ENCODE peak calls at places on chromosomes 16 and 17, in eight cellular contexts. One of them, this sample, is unnamed.

GRCh38 chr16:11708421-11708820 is 34.2 kb downstream of the TXNDC11 start:
- DNase-seq in neuronal stem cell: no peak
- DNase-seq in uterus: no peak
- DNase-seq in kidney epithelial cell: no peak
- DNase-seq in fibroblast of lung: peak; percentile 7
- DNase-seq in IMR-90: peak; percentile 66
- DNase-seq in pancreas: no peak
- DNase-seq in small intestine: no peak
- DNase-seq in this sample: no peak

GRCh38 chr16:88196471-88197400 is 186.0 kb upstream of the ZNF469 start:
- DNase-seq in IMR-90: no peak
- DNase-seq in kidney epithelial cell: no peak
- DNase-seq in pancreas: no peak
- DNase-seq in neuronal stem cell: no peak
- DNase-seq in fibroblast of lung: no peak
- DNase-seq in uterus: no peak
- DNase-seq in small intestine: no peak
- DNase-seq in this sample: no peak

GRCh38 chr17:31696703-31697325 is 162.2 kb downstream of the COPRS start:
- DNase-seq in fibroblast of lung: no peak
- DNase-seq in small intestine: no peak
- DNase-seq in pancreas: no peak
- DNase-seq in uterus: no peak
- DNase-seq in IMR-90: no peak
- DNase-seq in kidney epithelial cell: no peak
- DNase-seq in neuronal stem cell: no peak
- DNase-seq in this sample: no peak

GRCh38 chr16:80718480-80719220 is 85.7 kb downstream of the CDYL2 start:
- DNase-seq in small intestine: peak; percentile 42
- DNase-seq in neuronal stem cell: no peak
- DNase-seq in uterus: no peak
- DNase-seq in IMR-90: peak; percentile 22
- DNase-seq in kidney epithelial cell: peak; percentile 34
- DNase-seq in fibroblast of lung: no peak
- DNase-seq in pancreas: peak; percentile 68
- DNase-seq in this sample: no peak

GRCh38 chr17:44552361-44552760 is 4.9 kb upstream of the FZD2 start:
- DNase-seq in uterus: no peak
- DNase-seq in IMR-90: no peak
- DNase-seq in small intestine: peak; percentile 92
- DNase-seq in neuronal stem cell: no peak
- DNase-seq in kidney epithelial cell: no peak
- DNase-seq in pancreas: no peak
- DNase-seq in fibroblast of lung: peak; percentile 62
- DNase-seq in this sample: no peak

GRCh38 chr17:64689106-64689505 is 27.0 kb upstream of the SMURF2 start:
- DNase-seq in fibroblast of lung: no peak
- DNase-seq in pancreas: peak; percentile 47
- DNase-seq in uterus: no peak
- DNase-seq in IMR-90: no peak
- DNase-seq in neuronal stem cell: no peak
- DNase-seq in kidney epithelial cell: no peak
- DNase-seq in small intestine: no peak
- DNase-seq in this sample: no peak

GRCh38 chr17:35238817-35239216 is 4.1 kb upstream of the SLFN5 start:
- DNase-seq in IMR-90: peak; percentile 78
- DNase-seq in fibroblast of lung: peak; percentile 28
- DNase-seq in pancreas: no peak
- DNase-seq in uterus: no peak
- DNase-seq in neuronal stem cell: no peak
- DNase-seq in kidney epithelial cell: no peak
- DNase-seq in small intestine: no peak
- DNase-seq in this sample: no peak

GRCh38 chr16:70481929-70482536 is 27.6 kb downstream of the FCSK start:
- DNase-seq in IMR-90: peak; percentile 57
- DNase-seq in uterus: no peak
- DNase-seq in neuronal stem cell: no peak
- DNase-seq in fibroblast of lung: no peak
- DNase-seq in small intestine: no peak
- DNase-seq in pancreas: no peak
- DNase-seq in kidney epithelial cell: no peak
- DNase-seq in this sample: no peak

GRCh38 chr17:50266384-50267073 is 7.7 kb upstream of the TMEM92 start:
- DNase-seq in pancreas: peak; percentile 61
- DNase-seq in uterus: peak; percentile 80
- DNase-seq in kidney epithelial cell: no peak
- DNase-seq in neuronal stem cell: no peak
- DNase-seq in fibroblast of lung: peak; percentile 85
- DNase-seq in small intestine: no peak
- DNase-seq in IMR-90: peak; percentile 88
- DNase-seq in this sample: no peak

GRCh38 chr17:66644311-66644710 is 190.6 kb upstream of the CACNG5 start:
- DNase-seq in fibroblast of lung: no peak
- DNase-seq in uterus: no peak
- DNase-seq in pancreas: no peak
- DNase-seq in neuronal stem cell: no peak
- DNase-seq in small intestine: no peak
- DNase-seq in kidney epithelial cell: no peak
- DNase-seq in IMR-90: peak; percentile 63
- DNase-seq in this sample: no peak

GRCh38 chr16:19130385-19130784 is 16.6 kb downstream of the ITPRIPL2 start:
- DNase-seq in kidney epithelial cell: no peak
- DNase-seq in IMR-90: no peak
- DNase-seq in uterus: no peak
- DNase-seq in pancreas: no peak
- DNase-seq in fibroblast of lung: no peak
- DNase-seq in small intestine: no peak
- DNase-seq in neuronal stem cell: no peak
- DNase-seq in this sample: no peak

GRCh38 chr17:50767030-50767429 is 288 bp downstream of the ANKRD40CL start:
- DNase-seq in pancreas: no peak
- DNase-seq in uterus: no peak
- DNase-seq in IMR-90: no peak
- DNase-seq in neuronal stem cell: no peak
- DNase-seq in fibroblast of lung: no peak
- DNase-seq in small intestine: no peak
- DNase-seq in kidney epithelial cell: no peak
- DNase-seq in this sample: no peak

GRCh38 chr17:21166599-21167265 is 40.0 kb downstream of the DHRS7B start:
- DNase-seq in small intestine: no peak
- DNase-seq in fibroblast of lung: peak; percentile 70
- DNase-seq in kidney epithelial cell: no peak
- DNase-seq in pancreas: no peak
- DNase-seq in uterus: no peak
- DNase-seq in IMR-90: peak; percentile 11
- DNase-seq in neuronal stem cell: no peak
- DNase-seq in this sample: no peak

GRCh38 chr16:27222499-27223225 is 19.3 kb downstream of the KDM8 start:
- DNase-seq in neuronal stem cell: no peak
- DNase-seq in fibroblast of lung: peak; percentile 80
- DNase-seq in pancreas: peak; percentile 57
- DNase-seq in IMR-90: peak; percentile 45
- DNase-seq in kidney epithelial cell: no peak
- DNase-seq in small intestine: peak; percentile 36
- DNase-seq in uterus: peak; percentile 70
- DNase-seq in this sample: no peak

GRCh38 chr17:35726609-35727460 is 4.6 kb upstream of the RASL10B start:
- DNase-seq in pancreas: peak; percentile 63
- DNase-seq in neuronal stem cell: no peak
- DNase-seq in IMR-90: peak; percentile 88
- DNase-seq in uterus: peak; percentile 34
- DNase-seq in fibroblast of lung: peak; percentile 93
- DNase-seq in small intestine: peak; percentile 58
- DNase-seq in kidney epithelial cell: peak; percentile 41
- DNase-seq in this sample: peak; percentile 76

GRCh38 chr17:63446981-63447687 is 1.0 kb upstream of the CYB561 start:
- DNase-seq in pancreas: peak; percentile 51
- DNase-seq in uterus: no peak
- DNase-seq in small intestine: peak; percentile 59
- DNase-seq in kidney epithelial cell: no peak
- DNase-seq in fibroblast of lung: no peak
- DNase-seq in neuronal stem cell: no peak
- DNase-seq in IMR-90: no peak
- DNase-seq in this sample: no peak

GRCh38 chr17:57545836-57546305 is 199.2 kb downstream of the CCDC182 start:
- DNase-seq in fibroblast of lung: no peak
- DNase-seq in uterus: no peak
- DNase-seq in kidney epithelial cell: no peak
- DNase-seq in neuronal stem cell: no peak
- DNase-seq in small intestine: no peak
- DNase-seq in IMR-90: no peak
- DNase-seq in pancreas: no peak
- DNase-seq in this sample: peak; percentile 54

GRCh38 chr16:89599451-89599858 is 14.0 kb upstream of the DPEP1 start:
- DNase-seq in uterus: no peak
- DNase-seq in pancreas: peak; percentile 55
- DNase-seq in kidney epithelial cell: no peak
- DNase-seq in neuronal stem cell: no peak
- DNase-seq in small intestine: peak; percentile 82
- DNase-seq in IMR-90: no peak
- DNase-seq in fibroblast of lung: no peak
- DNase-seq in this sample: no peak

DNA sequence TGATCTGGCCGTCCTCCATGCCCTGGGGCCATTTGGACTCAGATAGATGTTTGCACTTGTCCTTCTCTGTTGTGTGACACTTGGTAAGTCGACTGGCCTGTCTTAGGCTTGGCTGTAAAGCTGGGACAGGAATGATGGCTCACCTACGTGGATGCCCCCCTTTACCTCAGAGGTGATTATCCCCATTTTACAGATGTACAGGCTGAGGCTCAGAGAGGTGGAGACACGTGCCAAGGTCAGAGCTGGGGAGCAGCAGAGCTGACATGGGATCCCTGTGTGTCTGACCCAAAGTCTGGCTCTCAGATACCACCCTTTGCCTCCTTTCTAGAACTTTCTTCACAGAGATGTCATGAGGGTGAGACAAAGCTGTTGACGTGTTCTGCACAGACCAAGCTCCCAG is 71.3 kb upstream of the CIBAR2 start:
- DNase-seq in small intestine: no peak
- DNase-seq in neuronal stem cell: no peak
- DNase-seq in IMR-90: no peak
- DNase-seq in pancreas: no peak
- DNase-seq in kidney epithelial cell: no peak
- DNase-seq in fibroblast of lung: no peak
- DNase-seq in uterus: no peak
- DNase-seq in this sample: no peak
- H3K27me3 ChIP-seq in small intestine: no peaks in the 10 kb centered on the region
- H3K27me3 ChIP-seq in neuronal stem cell: no peaks in the 10 kb centered on the region
- H3K27me3 ChIP-seq in IMR-90: no peaks in the 10 kb centered on the region
- H3K27me3 ChIP-seq in pancreas: no peaks in the 10 kb centered on the region
- H3K27me3 ChIP-seq in kidney epithelial cell: peaks cover 8% of the 10 kb centered on the region
- H3K27me3 ChIP-seq in fibroblast of lung: no peaks in the 10 kb centered on the region
- H3K27me3 ChIP-seq in uterus: no peaks in the 10 kb centered on the region
- H3K27me3 ChIP-seq in this sample: no peaks in the 10 kb centered on the region

DNA sequence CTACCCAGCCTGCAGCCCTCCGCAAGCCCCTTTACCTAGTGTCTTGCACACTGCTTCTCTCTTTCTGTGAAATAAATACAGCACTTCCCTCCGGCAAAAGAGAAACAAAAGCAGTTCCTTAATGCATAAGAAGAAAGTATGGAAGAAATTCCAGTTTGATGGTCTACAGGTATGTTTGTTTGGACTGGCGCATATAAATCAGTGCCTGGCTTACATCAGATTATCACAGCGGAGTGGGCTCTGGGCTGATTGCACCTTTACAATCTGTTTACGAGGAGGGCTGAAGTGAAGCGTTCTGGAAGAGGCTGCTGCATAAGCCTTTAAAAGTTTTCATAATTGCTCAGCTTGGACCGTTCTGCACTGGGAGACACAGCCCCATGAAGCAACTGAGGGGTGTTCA is 153.5 kb upstream of the FOXF1 start:
- DNase-seq in uterus: no peak
- DNase-seq in kidney epithelial cell: no peak
- DNase-seq in small intestine: no peak
- DNase-seq in fibroblast of lung: no peak
- DNase-seq in IMR-90: no peak
- DNase-seq in pancreas: no peak
- DNase-seq in neuronal stem cell: no peak
- DNase-seq in this sample: no peak
- H3K27me3 ChIP-seq in uterus: no peaks in the 10 kb centered on the region
- H3K27me3 ChIP-seq in kidney epithelial cell: peaks cover 2% of the 10 kb centered on the region
- H3K27me3 ChIP-seq in small intestine: no peaks in the 10 kb centered on the region
- H3K27me3 ChIP-seq in fibroblast of lung: no peaks in the 10 kb centered on the region
- H3K27me3 ChIP-seq in IMR-90: no peaks in the 10 kb centered on the region
- H3K27me3 ChIP-seq in pancreas: no peaks in the 10 kb centered on the region
- H3K27me3 ChIP-seq in neuronal stem cell: no peaks in the 10 kb centered on the region
- H3K27me3 ChIP-seq in this sample: peaks cover 69% of the 10 kb centered on the region

DNA sequence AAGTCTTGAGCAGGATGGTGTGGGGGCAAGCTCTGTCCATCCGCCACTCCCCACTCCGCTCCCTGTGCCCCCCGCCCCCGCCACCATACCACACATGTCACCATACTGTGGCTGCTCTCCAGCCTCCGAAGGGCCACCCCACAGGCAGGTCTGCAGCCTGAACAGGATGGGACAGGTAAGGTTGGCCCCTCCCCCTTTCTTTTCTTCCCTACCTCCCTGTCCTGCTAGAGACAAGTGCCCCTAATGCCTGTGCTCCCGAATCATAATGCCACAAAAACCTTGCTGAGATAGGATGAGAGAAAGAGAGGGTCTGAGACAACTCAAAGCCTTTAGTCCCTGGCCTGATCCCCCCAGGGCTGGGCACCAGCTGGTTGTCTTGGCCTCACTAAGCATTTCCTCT is 84.7 kb downstream of the SDK2 start:
- DNase-seq in uterus: no peak
- DNase-seq in neuronal stem cell: no peak
- DNase-seq in pancreas: no peak
- DNase-seq in fibroblast of lung: no peak
- DNase-seq in small intestine: no peak
- DNase-seq in kidney epithelial cell: no peak
- DNase-seq in IMR-90: no peak
- DNase-seq in this sample: no peak
- H3K27me3 ChIP-seq in uterus: no peaks in the 10 kb centered on the region
- H3K27me3 ChIP-seq in neuronal stem cell: no peaks in the 10 kb centered on the region
- H3K27me3 ChIP-seq in pancreas: no peaks in the 10 kb centered on the region
- H3K27me3 ChIP-seq in fibroblast of lung: no peaks in the 10 kb centered on the region
- H3K27me3 ChIP-seq in small intestine: no peaks in the 10 kb centered on the region
- H3K27me3 ChIP-seq in kidney epithelial cell: peaks cover 4% of the 10 kb centered on the region
- H3K27me3 ChIP-seq in IMR-90: no peaks in the 10 kb centered on the region
- H3K27me3 ChIP-seq in this sample: peaks cover 11% of the 10 kb centered on the region

DNA sequence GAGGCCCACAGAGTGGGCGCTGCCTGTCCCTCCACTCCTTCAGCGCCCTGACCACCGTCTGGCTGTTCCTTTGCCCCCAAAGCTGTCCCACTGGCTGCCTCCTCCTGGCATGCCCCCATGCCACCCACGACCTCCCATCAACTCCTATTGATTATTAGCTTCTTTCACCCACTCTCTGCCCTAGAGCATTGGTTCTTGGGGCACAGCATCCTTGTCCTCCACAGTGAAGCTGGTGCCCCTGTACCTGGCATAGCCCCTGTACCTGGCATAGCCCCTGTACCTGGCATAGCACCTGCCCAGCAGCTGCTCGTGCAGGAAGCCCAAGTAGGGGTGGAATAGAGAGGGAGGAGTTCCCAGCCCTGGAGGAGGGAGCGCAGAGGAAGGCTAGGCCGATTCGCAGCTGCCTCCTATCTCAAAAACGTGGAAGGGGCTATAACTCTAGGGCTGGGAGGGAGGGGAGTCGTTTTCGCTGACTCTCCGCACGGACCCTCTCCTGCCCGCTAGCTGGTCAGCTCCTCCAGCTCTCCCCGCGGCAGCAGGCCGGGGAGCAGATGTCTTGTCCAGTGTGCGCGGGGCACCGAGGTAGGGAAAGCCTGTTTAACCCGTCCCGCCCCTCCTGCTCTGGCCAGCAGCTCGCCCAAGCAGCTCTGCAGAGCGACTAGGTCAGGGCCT is 5.7 kb upstream of the ACTG1 start:
- DNase-seq in neuronal stem cell: no peak
- DNase-seq in fibroblast of lung: peak; percentile 31
- DNase-seq in uterus: peak; percentile 54
- DNase-seq in small intestine: no peak
- DNase-seq in kidney epithelial cell: no peak
- DNase-seq in IMR-90: no peak
- DNase-seq in pancreas: peak; percentile 43
- DNase-seq in this sample: no peak
- H3K27me3 ChIP-seq in neuronal stem cell: peaks cover 43% of the 10 kb centered on the region
- H3K27me3 ChIP-seq in fibroblast of lung: no peaks in the 10 kb centered on the region
- H3K27me3 ChIP-seq in uterus: no peaks in the 10 kb centered on the region
- H3K27me3 ChIP-seq in small intestine: no peaks in the 10 kb centered on the region
- H3K27me3 ChIP-seq in kidney epithelial cell: no peaks in the 10 kb centered on the region
- H3K27me3 ChIP-seq in IMR-90: no peaks in the 10 kb centered on the region
- H3K27me3 ChIP-seq in pancreas: no peaks in the 10 kb centered on the region
- H3K27me3 ChIP-seq in this sample: no peaks in the 10 kb centered on the region

This sample was measured in A673.